ENCODE peak calls at places on chromosomes 13 and 19, in six cellular contexts. One of them, this sample, is unnamed. For H3K9me3, the result is how much of the 10 kb centered on the place peaks cover.

GRCh38 chr19:18833849-18834643 is 2.3 kb downstream of the UPF1 start:
- DNase-seq in pancreas: no peak
- DNase-seq in lung: no peak
- DNase-seq in iPS DF 6.9: no peak
- DNase-seq in lower lobe of right lung: no peak
- DNase-seq in CD8-positive, alpha-beta T cell: no peak
- DNase-seq in this sample: peak

GRCh38 chr19:28128341-28128740 is 1084.6 kb downstream of the UQCRFS1 start:
- DNase-seq in pancreas: no peak
- DNase-seq in lung: no peak
- DNase-seq in iPS DF 6.9: no peak
- DNase-seq in lower lobe of right lung: no peak
- DNase-seq in CD8-positive, alpha-beta T cell: no peak
- DNase-seq in this sample: no peak

GRCh38 chr13:44627441-44627840 is 51.3 kb upstream of the TSC22D1 start:
- DNase-seq in pancreas: no peak
- DNase-seq in lung: no peak
- DNase-seq in iPS DF 6.9: no peak
- DNase-seq in lower lobe of right lung: no peak
- DNase-seq in CD8-positive, alpha-beta T cell: no peak
- DNase-seq in this sample: no peak

GRCh38 chr13:59459972-59460371 is 703.8 kb downstream of the DIAPH3 start:
- DNase-seq in pancreas: no peak
- DNase-seq in lung: no peak
- DNase-seq in iPS DF 6.9: no peak
- DNase-seq in lower lobe of right lung: no peak
- DNase-seq in CD8-positive, alpha-beta T cell: no peak
- DNase-seq in this sample: peak

GRCh38 chr13:31781064-31781463 is 41.7 kb downstream of the RXFP2 start:
- DNase-seq in pancreas: no peak
- DNase-seq in lung: no peak
- DNase-seq in iPS DF 6.9: no peak
- DNase-seq in lower lobe of right lung: no peak
- DNase-seq in CD8-positive, alpha-beta T cell: no peak
- DNase-seq in this sample: no peak

GRCh38 chr19:54192972-54193371 is 1.9 kb downstream of the TSEN34 start:
- DNase-seq in pancreas: peak
- DNase-seq in lung: no peak
- DNase-seq in iPS DF 6.9: no peak
- DNase-seq in lower lobe of right lung: no peak
- DNase-seq in CD8-positive, alpha-beta T cell: no peak
- DNase-seq in this sample: no peak

GRCh38 chr19:30799854-30800755 is 427.9 kb downstream of the ZNF536 start:
- DNase-seq in pancreas: no peak
- DNase-seq in lung: peak
- DNase-seq in iPS DF 6.9: peak
- DNase-seq in lower lobe of right lung: peak
- DNase-seq in CD8-positive, alpha-beta T cell: no peak
- DNase-seq in this sample: peak

GRCh38 chr19:28960586-28960985 is 252.4 kb downstream of the UQCRFS1 start:
- DNase-seq in pancreas: no peak
- DNase-seq in lung: no peak
- DNase-seq in iPS DF 6.9: no peak
- DNase-seq in lower lobe of right lung: no peak
- DNase-seq in CD8-positive, alpha-beta T cell: no peak
- DNase-seq in this sample: no peak

GRCh38 chr19:12954150-12954962 is 2.7 kb downstream of the GADD45GIP1 start:
- DNase-seq in pancreas: no peak
- DNase-seq in lung: no peak
- DNase-seq in iPS DF 6.9: no peak
- DNase-seq in lower lobe of right lung: no peak
- DNase-seq in CD8-positive, alpha-beta T cell: no peak
- DNase-seq in this sample: no peak

GRCh38 chr13:39373108-39373507 is 229.9 kb downstream of the LHFPL6 start:
- DNase-seq in pancreas: no peak
- DNase-seq in lung: no peak
- DNase-seq in iPS DF 6.9: no peak
- DNase-seq in lower lobe of right lung: no peak
- DNase-seq in CD8-positive, alpha-beta T cell: no peak
- DNase-seq in this sample: no peak

GRCh38 chr19:33785795-33786194 is 10.9 kb upstream of the KCTD15 start:
- DNase-seq in pancreas: no peak
- DNase-seq in lung: no peak
- DNase-seq in iPS DF 6.9: no peak
- DNase-seq in lower lobe of right lung: no peak
- DNase-seq in CD8-positive, alpha-beta T cell: no peak
- DNase-seq in this sample: no peak

GRCh38 chr19:56476093-56476492 is 1.1 kb downstream of the ZNF667 start:
- DNase-seq in pancreas: no peak
- DNase-seq in lung: no peak
- DNase-seq in iPS DF 6.9: no peak
- DNase-seq in lower lobe of right lung: no peak
- DNase-seq in CD8-positive, alpha-beta T cell: no peak
- DNase-seq in this sample: no peak
- H3K9me3 ChIP-seq in pancreas: under half
- H3K9me3 ChIP-seq in lung: half or more
- H3K9me3 ChIP-seq in iPS DF 6.9: under half
- H3K9me3 ChIP-seq in lower lobe of right lung: under half
- H3K9me3 ChIP-seq in CD8-positive, alpha-beta T cell: under half
- H3K9me3 ChIP-seq in this sample: under half

GRCh38 chr13:29428310-29428991 is 167.0 kb downstream of the SLC7A1 start:
- DNase-seq in pancreas: no peak
- DNase-seq in lung: no peak
- DNase-seq in iPS DF 6.9: no peak
- DNase-seq in lower lobe of right lung: no peak
- DNase-seq in CD8-positive, alpha-beta T cell: no peak
- DNase-seq in this sample: peak

GRCh38 chr13:29427937-29428309 is 167.6 kb downstream of the SLC7A1 start:
- DNase-seq in pancreas: no peak
- DNase-seq in lung: no peak
- DNase-seq in iPS DF 6.9: no peak
- DNase-seq in lower lobe of right lung: no peak
- DNase-seq in CD8-positive, alpha-beta T cell: no peak
- DNase-seq in this sample: no peak

GRCh38 chr13:29429496-29429895 is 166.0 kb downstream of the SLC7A1 start:
- DNase-seq in pancreas: no peak
- DNase-seq in lung: no peak
- DNase-seq in iPS DF 6.9: no peak
- DNase-seq in lower lobe of right lung: no peak
- DNase-seq in CD8-positive, alpha-beta T cell: no peak
- DNase-seq in this sample: peak

GRCh38 chr13:29434217-29434940 is 161.1 kb downstream of the SLC7A1 start:
- DNase-seq in pancreas: no peak
- DNase-seq in lung: no peak
- DNase-seq in iPS DF 6.9: no peak
- DNase-seq in lower lobe of right lung: no peak
- DNase-seq in CD8-positive, alpha-beta T cell: no peak
- DNase-seq in this sample: no peak

DNA sequence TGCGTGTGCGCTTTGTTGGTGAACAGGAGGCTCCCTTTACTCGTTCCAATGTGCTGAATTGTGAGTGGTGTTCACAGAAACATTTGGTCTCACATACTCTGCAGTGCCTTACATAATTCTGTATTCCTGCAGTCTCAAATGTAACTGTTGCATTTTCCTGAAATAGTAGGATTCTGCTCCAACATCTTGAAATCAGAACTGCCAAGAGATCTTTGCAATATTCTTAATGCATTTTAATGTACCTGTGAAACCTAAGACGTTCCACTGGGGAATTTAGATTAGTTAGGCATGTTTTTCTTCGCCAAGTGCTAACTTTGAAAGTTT is 166.5 kb downstream of the SLC7A1 start:
- DNase-seq in pancreas: no peak
- DNase-seq in lung: no peak
- DNase-seq in iPS DF 6.9: no peak
- DNase-seq in lower lobe of right lung: no peak
- DNase-seq in CD8-positive, alpha-beta T cell: no peak
- DNase-seq in this sample: no peak
- H3K4me3 ChIP-seq in pancreas: peak
- H3K4me3 ChIP-seq in lung: no peak
- H3K4me3 ChIP-seq in iPS DF 6.9: peak
- H3K4me3 ChIP-seq in lower lobe of right lung: peak
- H3K4me3 ChIP-seq in CD8-positive, alpha-beta T cell: no peak
- H3K4me3 ChIP-seq in this sample: peak

DNA sequence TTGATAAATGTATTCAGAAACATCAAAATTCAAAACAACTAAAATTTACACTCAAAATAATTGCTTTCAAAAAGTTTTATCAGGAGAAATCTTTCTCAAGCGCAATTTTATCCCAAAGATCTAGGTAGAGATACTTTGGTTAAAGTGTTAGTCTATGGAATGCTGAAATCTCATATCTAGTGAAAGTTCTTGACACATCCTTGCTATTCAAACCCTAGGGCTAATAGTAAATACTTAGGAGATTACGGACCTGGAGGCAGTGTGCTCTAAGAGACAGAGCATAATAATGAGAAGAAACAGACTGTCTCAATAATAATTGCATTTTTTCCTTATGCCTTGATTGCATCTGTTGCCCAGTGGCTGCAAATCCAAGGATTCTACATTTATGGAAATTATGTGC is 330.8 kb downstream of the DACH1 start:
- DNase-seq in pancreas: no peak
- DNase-seq in lung: no peak
- DNase-seq in iPS DF 6.9: no peak
- DNase-seq in lower lobe of right lung: no peak
- DNase-seq in CD8-positive, alpha-beta T cell: no peak
- DNase-seq in this sample: no peak
- H3K9me3 ChIP-seq in pancreas: under half
- H3K9me3 ChIP-seq in lung: under half
- H3K9me3 ChIP-seq in iPS DF 6.9: under half
- H3K9me3 ChIP-seq in lower lobe of right lung: under half
- H3K9me3 ChIP-seq in CD8-positive, alpha-beta T cell: under half
- H3K9me3 ChIP-seq in this sample: under half

DNA sequence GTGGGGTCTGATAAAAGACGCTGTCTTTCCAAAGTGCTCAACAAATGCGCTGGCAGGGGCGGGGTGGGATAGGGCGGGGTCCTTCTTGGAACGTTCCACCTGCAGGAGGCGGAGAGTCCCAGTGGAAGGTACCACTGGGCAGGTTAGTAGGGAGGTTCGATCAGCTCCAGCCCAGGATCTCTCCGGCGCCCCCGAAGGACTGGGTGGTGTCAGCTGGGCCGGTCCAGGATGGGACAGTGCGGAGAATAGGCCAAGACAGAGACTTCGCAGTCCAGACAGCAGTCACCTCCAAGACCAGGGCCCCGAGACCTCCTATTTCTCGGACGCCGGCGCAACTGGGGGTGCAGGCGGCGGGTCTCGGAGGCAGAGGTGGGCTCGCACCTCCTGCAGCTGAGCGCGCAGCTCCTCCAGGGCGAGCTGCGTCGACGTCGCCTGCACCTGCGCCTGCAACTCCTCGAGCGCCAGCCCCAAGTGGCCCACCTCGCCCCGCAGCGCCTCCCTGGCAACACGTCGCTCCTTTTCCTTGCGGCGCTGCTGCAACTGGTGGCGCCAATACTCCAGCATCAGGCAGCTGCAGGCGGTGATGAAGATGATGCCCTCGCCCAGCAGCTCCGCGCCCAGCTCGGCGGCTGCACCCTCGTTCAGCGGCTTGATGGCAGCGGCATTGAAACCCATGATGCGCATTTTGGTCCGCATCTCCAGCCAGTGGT is 21.6 kb downstream of the VASP start:
- DNase-seq in pancreas: peak
- DNase-seq in lung: peak
- DNase-seq in iPS DF 6.9: peak
- DNase-seq in lower lobe of right lung: peak
- DNase-seq in CD8-positive, alpha-beta T cell: no peak
- DNase-seq in this sample: no peak
- H3K4me3 ChIP-seq in pancreas: peak
- H3K4me3 ChIP-seq in lung: no peak
- H3K4me3 ChIP-seq in iPS DF 6.9: peak
- H3K4me3 ChIP-seq in lower lobe of right lung: peak
- H3K4me3 ChIP-seq in CD8-positive, alpha-beta T cell: no peak
- H3K4me3 ChIP-seq in this sample: no peak

DNA sequence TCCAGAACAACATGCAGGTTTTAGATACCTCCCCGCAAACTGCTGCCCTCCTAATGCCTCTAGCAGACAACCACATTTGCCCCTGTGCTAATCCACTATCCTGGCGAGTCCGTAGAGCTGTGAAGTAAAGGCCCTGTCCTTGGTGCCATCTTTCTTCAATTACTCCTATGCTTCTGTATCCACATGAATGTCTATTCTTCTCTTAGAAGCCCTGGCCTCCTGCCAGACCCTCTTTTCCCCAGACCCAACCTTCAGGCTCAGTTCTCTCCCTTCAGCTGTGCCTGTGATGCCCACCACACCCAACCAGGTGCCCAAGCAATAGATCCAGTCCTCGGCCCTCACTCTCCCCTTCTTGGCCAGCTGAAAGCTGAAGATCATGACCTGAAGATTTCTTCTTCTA is 31.1 kb upstream of the ZNF599 start:
- DNase-seq in pancreas: no peak
- DNase-seq in lung: no peak
- DNase-seq in iPS DF 6.9: no peak
- DNase-seq in lower lobe of right lung: no peak
- DNase-seq in CD8-positive, alpha-beta T cell: no peak
- DNase-seq in this sample: no peak
- H3K9me3 ChIP-seq in pancreas: under half
- H3K9me3 ChIP-seq in lung: under half
- H3K9me3 ChIP-seq in iPS DF 6.9: under half
- H3K9me3 ChIP-seq in lower lobe of right lung: under half
- H3K9me3 ChIP-seq in CD8-positive, alpha-beta T cell: under half
- H3K9me3 ChIP-seq in this sample: under half

DNA sequence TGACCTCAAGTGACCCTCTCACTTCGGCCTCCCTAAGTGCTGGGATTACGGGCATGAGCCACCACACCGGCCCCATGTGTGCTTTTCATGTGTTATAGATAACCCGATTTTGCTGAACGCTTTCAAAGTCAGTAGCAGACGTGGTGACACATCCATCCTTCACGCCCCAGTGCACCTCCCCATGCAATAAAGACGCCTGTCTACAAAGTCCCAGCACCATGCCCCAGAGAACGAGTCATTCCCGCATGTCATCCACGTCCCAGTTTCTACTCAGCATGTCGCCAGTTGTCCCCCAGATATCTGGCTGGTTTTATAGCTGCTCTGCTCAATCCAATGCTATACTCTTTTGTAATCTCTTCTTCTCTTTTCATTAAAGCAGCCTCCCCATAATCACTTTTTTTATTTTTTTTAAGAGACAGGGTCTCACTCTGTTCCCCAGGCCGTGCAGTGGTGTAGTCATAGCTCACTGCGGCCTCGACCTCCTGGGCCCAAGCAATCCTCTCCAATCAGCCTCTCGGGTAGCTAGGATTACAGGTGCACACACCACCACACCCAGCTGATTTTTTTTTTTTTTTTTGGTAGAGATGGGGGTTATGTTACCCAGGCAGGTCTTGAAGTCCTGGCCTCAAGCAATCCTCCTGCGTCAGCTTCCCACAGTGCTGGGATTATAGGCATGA is 42.5 kb downstream of the DNM2 start:
- DNase-seq in pancreas: no peak
- DNase-seq in lung: no peak
- DNase-seq in iPS DF 6.9: no peak
- DNase-seq in lower lobe of right lung: no peak
- DNase-seq in CD8-positive, alpha-beta T cell: no peak
- DNase-seq in this sample: peak
- H3K4me3 ChIP-seq in pancreas: no peak
- H3K4me3 ChIP-seq in lung: no peak
- H3K4me3 ChIP-seq in iPS DF 6.9: no peak
- H3K4me3 ChIP-seq in lower lobe of right lung: no peak
- H3K4me3 ChIP-seq in CD8-positive, alpha-beta T cell: peak
- H3K4me3 ChIP-seq in this sample: no peak

This sample was measured in adipocyte.